ENCODE peak calls at places on chromosomes 4 and X, in eight cellular contexts. L, X, V, M, P, K, N and O are unnamed samples.

GRCh38 chr4:48262926-48263325 is 6.7 kb downstream of the TEC start:
- DNase-seq in M (peak; percentile 13), K (no peak), N (no peak), P (no peak), L (no peak), X (no peak), V (peak; percentile 70), O (no peak)

GRCh38 chr4:139599594-139600374 is 43.8 kb upstream of the SETD7 start:
- DNase-seq in X (no peak), L (no peak), K (no peak), M (no peak), N (peak; percentile 88), V (peak; percentile 81), P (no peak), O (no peak)

GRCh38 chr4:81031389-81032173 is 1.1 kb downstream of the BMP3 start:
- DNase-seq in K (no peak), P (no peak), L (no peak), X (no peak), M (no peak), V (no peak), N (no peak), O (peak; percentile 8)

GRCh38 chr4:76090241-76090691 is 15.8 kb downstream of the ART3 start:
- DNase-seq in K (no peak), M (no peak), V (peak; percentile 91), X (no peak), N (no peak), P (no peak), L (no peak), O (peak; percentile 7)

GRCh38 chr4:174828845-174829701 is at the start of gene GLRA3:
- DNase-seq in V (peak; percentile 42), K (no peak), L (no peak), N (peak; percentile 6), P (peak; percentile 86), X (peak; percentile 92), M (no peak), O (peak; percentile 80)

GRCh38 chrX:41923925-41924693 is 755 bp upstream of the CASK start:
- DNase-seq in L (peak; percentile 27), V (peak; percentile 21), K (no peak), N (peak; percentile 61), P (no peak), X (no peak), M (no peak), O (peak; percentile 45)

GRCh38 chr4:5887361-5888221 is 5.3 kb downstream of the CRMP1 start:
- DNase-seq in X (no peak), N (no peak), L (no peak), V (no peak), K (no peak), M (no peak), P (peak; percentile 67), O (no peak)

GRCh38 chr4:178329226-178329872 is 887.1 kb upstream of the AGA start:
- DNase-seq in M (no peak), K (no peak), V (no peak), L (no peak), X (no peak), N (peak; percentile 1), P (no peak), O (no peak)

GRCh38 chr4:167775374-167775773 is 317.0 kb upstream of the ANXA10 start:
- DNase-seq in K (no peak), N (peak; percentile 62), M (no peak), X (no peak), L (no peak), V (peak; percentile 77), P (no peak), O (no peak)

GRCh38 chrX:43899878-43900815 is 17.9 kb upstream of the MAOB start:
- DNase-seq in V (no peak), X (no peak), L (no peak), N (no peak), P (no peak), M (peak; percentile 57), K (no peak), O (no peak)

GRCh38 chr4:972651-973424 is 531 bp downstream of the DGKQ start:
- DNase-seq in M (no peak), L (peak; percentile 57), N (peak; percentile 13), V (no peak), P (peak; percentile 87), K (no peak), X (no peak), O (peak; percentile 46)

GRCh38 chrX:85139422-85139821 is 104.2 kb downstream of the SATL1 start:
- DNase-seq in V (no peak), K (no peak), P (no peak), L (no peak), N (no peak), X (no peak), M (no peak), O (no peak)

GRCh38 chrX:136781180-136781797 is 557 bp upstream of the ARHGEF6 start:
- DNase-seq in K (no peak), N (peak; percentile 79), L (no peak), M (peak; percentile 40), V (peak; percentile 22), X (no peak), P (no peak), O (no peak)
- H3K4me3 ChIP-seq in K (peak overlapping the region; percentile 34), N (peak overlapping the region; percentile 58), L (peak overlapping the region; percentile 67), M (peak overlapping the region; percentile 44), V (no peak overlapping the region), X (peak overlapping the region; percentile 38), P (no peak overlapping the region), O (peak overlapping the region; percentile 71)

GRCh38 chr4:151420408-151420807 is 11.4 kb downstream of the FHIP1A start:
- DNase-seq in P (no peak), N (peak; percentile 9), V (peak; percentile 20), L (no peak), X (no peak), K (no peak), M (no peak), O (no peak)
- TF ChIP-seq CTCF in P (no peak), N (no peak), V (no peak), L (no peak), X (no peak), K (no peak), M (no peak), O (no peak)

DNA sequence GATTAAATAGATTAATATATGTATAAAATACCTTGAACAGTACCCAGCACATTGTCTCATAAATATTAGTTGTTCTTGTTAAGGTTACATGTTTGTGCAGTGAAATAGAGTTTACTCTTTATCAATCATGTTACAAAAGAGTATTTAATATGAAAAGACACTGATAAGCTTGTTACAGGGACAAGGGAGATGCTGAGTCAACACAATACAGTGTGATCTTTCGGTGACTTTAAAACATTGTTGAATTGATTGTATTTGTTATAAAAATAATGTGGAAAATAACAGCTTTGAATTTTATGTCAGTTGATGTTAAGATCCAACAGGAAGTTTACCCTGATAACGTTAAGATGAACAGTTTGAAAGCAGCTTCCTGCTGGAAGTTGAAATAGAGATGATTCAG is 1.4 kb upstream of the WDR13 start:
- DNase-seq in V (no peak), L (no peak), K (no peak), X (no peak), N (no peak), M (no peak), P (no peak), O (no peak)
- H3K4me3 ChIP-seq in V (no peak overlapping the region), L (no peak overlapping the region), K (no peak overlapping the region), X (no peak overlapping the region), N (no peak overlapping the region), M (no peak overlapping the region), P (no peak overlapping the region), O (no peak overlapping the region)

DNA sequence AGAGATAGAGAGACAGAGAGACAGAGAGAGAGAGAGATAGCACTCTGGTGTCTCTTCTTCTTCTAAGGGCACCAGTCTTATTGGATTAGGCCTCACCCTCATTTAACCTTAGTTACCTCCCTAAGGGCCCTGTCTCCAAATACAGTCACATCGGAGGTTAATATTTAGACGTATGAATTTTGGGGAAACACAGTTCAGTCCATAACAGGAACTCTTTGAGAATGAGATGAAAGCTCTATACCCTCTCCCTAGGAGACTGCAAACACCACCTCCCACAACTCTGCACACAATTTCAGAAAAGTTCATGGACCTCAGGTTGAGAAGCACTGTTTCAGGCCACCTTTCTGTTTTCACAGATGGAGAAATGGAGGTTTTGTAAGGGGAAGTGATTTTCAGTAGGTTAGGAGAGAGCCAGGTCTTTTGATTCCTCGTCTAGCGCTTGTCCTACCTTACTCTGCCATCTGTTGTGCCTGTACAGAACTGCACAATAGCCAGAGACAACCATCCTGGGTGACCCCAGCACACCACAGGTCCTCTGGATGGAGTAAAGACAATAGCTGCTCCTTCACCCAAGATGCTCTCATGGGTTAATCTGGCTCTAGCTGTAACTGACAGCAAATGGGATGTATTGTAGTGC is 16.9 kb upstream of the LOC101059915 start:
- DNase-seq in N (peak; percentile 26), K (peak; percentile 7), P (no peak), V (no peak), M (no peak), L (no peak), X (no peak), O (peak; percentile 71)
- TF ChIP-seq CTCF in N (peak; percentile 26), K (no peak), P (no peak), V (no peak), M (no peak), L (peak; percentile 26), X (no peak), O (peak; percentile 51)

GRCh38 chr4:83207497-83208105 is 77.0 kb downstream of the COQ2 start:
- DNase-seq in X (no peak), V (no peak), L (no peak), P (no peak), K (no peak), N (peak; percentile 75), M (no peak), O (no peak)

GRCh38 chr4:83205760-83206159 is 78.8 kb downstream of the COQ2 start:
- DNase-seq in L (no peak), V (no peak), P (no peak), M (no peak), N (no peak), X (no peak), K (no peak), O (no peak)

GRCh38 chr4:83208776-83209365 is 75.7 kb downstream of the COQ2 start:
- DNase-seq in K (no peak), P (no peak), M (no peak), N (no peak), X (no peak), V (peak; percentile 48), L (no peak), O (no peak)

GRCh38 chr4:83204731-83205130 is 79.9 kb downstream of the COQ2 start:
- DNase-seq in X (no peak), M (no peak), N (no peak), V (no peak), P (no peak), K (no peak), L (no peak), O (no peak)

GRCh38 chr4:83208371-83208770 is 76.2 kb downstream of the COQ2 start:
- DNase-seq in L (no peak), V (no peak), K (no peak), P (no peak), N (no peak), X (no peak), M (no peak), O (no peak)
- H3K4me3 ChIP-seq in L (no peak overlapping the region), V (no peak overlapping the region), K (no peak overlapping the region), P (no peak overlapping the region), N (no peak overlapping the region), X (no peak overlapping the region), M (no peak overlapping the region), O (no peak overlapping the region)

GRCh38 chrX:51461053-51462050 is 35.0 kb downstream of the NUDT11 start:
- DNase-seq in N (peak; percentile 40), K (no peak), V (peak; percentile 56), M (no peak), X (no peak), P (no peak), L (no peak), O (peak; percentile 36)
- TF ChIP-seq CTCF in N (peak; percentile 76), K (peak; percentile 76), V (peak; percentile 82), M (peak; percentile 23), X (peak; percentile 91), P (peak; percentile 76), L (peak; percentile 72), O (peak; percentile 57)